ENCODE peak calls at places on chromosomes 3 and 15, in five cellular contexts. T is AG09319, U is lower lobe of right lung, V is adrenal gland, O is EL. Y is an unnamed sample.
A peak's percentile ranks its signal among the peaks of the same experiment; 100 is the strongest.

GRCh38 chr3:56547486-56547885 is 9.5 kb upstream of the CCDC66 start:
- DNase-seq in T (no peak), U (no peak), V (no peak), O (no peak), Y (no peak)

GRCh38 chr3:80769683-80770082 is 991.8 kb downstream of the GBE1 start:
- DNase-seq in T (no peak), U (no peak), V (no peak), O (no peak), Y (no peak)

GRCh38 chr15:96424674-96425073 is 94.2 kb downstream of the NR2F2 start:
- DNase-seq in T (no peak), U (no peak), V (no peak), O (no peak), Y (no peak)

GRCh38 chr3:33144433-33144832 is 30.6 kb downstream of the CRTAP start:
- DNase-seq in T (no peak), U (no peak), V (no peak), O (no peak), Y (peak; percentile 25)

GRCh38 chr3:127702151-127702578 is 29.4 kb downstream of the ABTB1 start:
- DNase-seq in T (peak; percentile 42), U (peak; percentile 42), V (peak; percentile 80), O (no peak), Y (peak; percentile 51)

GRCh38 chr15:84604804-84605203 is 4.0 kb downstream of the ZSCAN2 start:
- DNase-seq in T (no peak), U (no peak), V (no peak), O (no peak), Y (no peak)

GRCh38 chr3:23390446-23390845 is 187.3 kb downstream of the UBE2E2 start:
- DNase-seq in T (no peak), U (no peak), V (no peak), O (no peak), Y (no peak)

GRCh38 chr3:141076821-141077571 is 25.8 kb downstream of the SPSB4 start:
- DNase-seq in T (no peak), U (peak; percentile 71), V (peak; percentile 34), O (peak; percentile 20), Y (peak; percentile 40)

GRCh38 chr15:25734680-25735355 is 128.3 kb downstream of the ATP10A start:
- DNase-seq in T (no peak), U (no peak), V (peak; percentile 13), O (no peak), Y (no peak)

GRCh38 chr3:177201707-177202397 is 4.6 kb upstream of the TBL1XR1 start:
- DNase-seq in T (no peak), U (no peak), V (no peak), O (no peak), Y (no peak)

GRCh38 chr15:47820047-47820779 is 102.9 kb downstream of the SEMA6D start:
- DNase-seq in T (peak; percentile 11), U (no peak), V (no peak), O (no peak), Y (no peak)

GRCh38 chr15:88440021-88440420 is 27.2 kb downstream of the MRPL46 start:
- DNase-seq in T (no peak), U (no peak), V (no peak), O (peak; percentile 77), Y (no peak)

GRCh38 chr15:57146394-57147140 is 228.1 kb downstream of the TCF12 start:
- DNase-seq in T (peak; percentile 40), U (no peak), V (no peak), O (peak; percentile 60), Y (peak; percentile 26)

GRCh38 chr15:23565395-23566069 is at the start of gene MKRN3:
- DNase-seq in T (no peak), U (no peak), V (no peak), O (peak; percentile 74), Y (no peak)

GRCh38 chr3:43161684-43162512 is 56.0 kb upstream of the POMGNT2 start:
- DNase-seq in T (no peak), U (no peak), V (no peak), O (peak; percentile 59), Y (no peak)

GRCh38 chr15:44194397-44195150 is 497 bp downstream of the FRMD5 start:
- DNase-seq in T (no peak), U (peak; percentile 51), V (peak; percentile 69), O (peak; percentile 72), Y (peak; percentile 29)

GRCh38 chr3:66075281-66075680 is 36.6 kb upstream of the MAGI1 start:
- DNase-seq in T (peak; percentile 48), U (no peak), V (no peak), O (peak; percentile 77), Y (no peak)